ENCODE peak calls at places on chromosome 20, in four cellular contexts. H is WTC11, N is tibial artery, C is RWPE1. Z is an unnamed sample.

GRCh38 chr20:58046311-58046710 is 182.1 kb downstream of the ANKRD60 start:
- DNase-seq in C (no peak), H (no peak), N (no peak), Z (no peak)

GRCh38 chr20:46739441-46740213 is 30.2 kb downstream of the SLC2A10 start:
- DNase-seq in C (peak), N (no peak), H (no peak), Z (no peak)

GRCh38 chr20:50152394-50153152 is 950 bp downstream of the PEDS1 start:
- DNase-seq in H (no peak), C (peak), N (no peak), Z (no peak)

GRCh38 chr20:62025394-62025793 is 40.3 kb downstream of the TAF4 start:
- DNase-seq in H (no peak), C (no peak), N (no peak), Z (no peak)

GRCh38 chr20:1595333-1595732 is 24.5 kb downstream of the SIRPB1 start:
- DNase-seq in H (no peak), N (no peak), C (no peak), Z (no peak)

GRCh38 chr20:17849901-17850673 is 118.5 kb downstream of the SNX5 start:
- DNase-seq in C (peak), N (peak), H (no peak), Z (no peak)

GRCh38 chr20:38217791-38218565 is 42.6 kb downstream of the KIAA1755 start:
- DNase-seq in C (peak), H (no peak), N (peak), Z (no peak)

GRCh38 chr20:2259731-2260130 is 36.1 kb upstream of the TGM3 start:
- DNase-seq in H (no peak), N (no peak), C (no peak), Z (no peak)

GRCh38 chr20:50930139-50931047 is 844 bp downstream of the ADNP start:
- DNase-seq in N (peak), C (peak), H (no peak), Z (no peak)

GRCh38 chr20:49054032-49054643 is 8.0 kb downstream of the CSE1L start:
- DNase-seq in C (no peak), N (no peak), H (no peak), Z (no peak)

GRCh38 chr20:18663932-18664331 is 76.1 kb downstream of the DTD1 start:
- DNase-seq in H (no peak), C (no peak), N (no peak), Z (no peak)

GRCh38 chr20:30503992-30504570 is 753.4 kb upstream of the DEFB115 start:
- DNase-seq in C (no peak), N (no peak), H (no peak), Z (no peak)

GRCh38 chr20:43744966-43745733 is 18.3 kb upstream of the GTSF1L start:
- DNase-seq in C (no peak), H (no peak), N (no peak), Z (no peak)

GRCh38 chr20:38870733-38871559 is 55.3 kb upstream of the FAM83D start:
- DNase-seq in C (peak), H (no peak), N (peak), Z (no peak)

GRCh38 chr20:37007898-37008649 is 56.6 kb upstream of the SAMHD1 start:
- DNase-seq in C (peak), H (no peak), N (no peak), Z (peak)

GRCh38 chr20:51156796-51157119 is 133.9 kb upstream of the KCNG1 start:
- DNase-seq in N (no peak), H (no peak), C (no peak), Z (no peak)

GRCh38 chr20:39960522-39961420 is 728.3 kb downstream of the MAFB start:
- DNase-seq in H (peak), N (no peak), C (no peak), Z (no peak)

GRCh38 chr20:54172532-54172855 is 1.3 kb downstream of the CYP24A1 start:
- DNase-seq in N (no peak), C (no peak), H (no peak), Z (no peak)

GRCh38 chr20:31593221-31594001 is 11.7 kb upstream of the ID1 start:
- DNase-seq in H (no peak), N (no peak), C (peak), Z (no peak)

GRCh38 chr20:47348539-47349142 is 7.9 kb downstream of the ZMYND8 start:
- DNase-seq in C (no peak), N (no peak), H (no peak), Z (no peak)

GRCh38 chr20:16752082-16752481 is 3.9 kb downstream of the OTOR start:
- DNase-seq in N (no peak), H (no peak), C (no peak), Z (no peak)

GRCh38 chr20:16749573-16749972 is 1.4 kb downstream of the OTOR start:
- DNase-seq in N (no peak), H (peak), C (no peak), Z (no peak)

GRCh38 chr20:16752901-16753300 is 4.7 kb downstream of the OTOR start:
- DNase-seq in N (no peak), H (no peak), C (no peak), Z (no peak)

GRCh38 chr20:16748058-16748457 is at the start of gene OTOR:
- DNase-seq in C (no peak), H (no peak), N (no peak), Z (no peak)

GRCh38 chr20:16747291-16747811 is 807 bp upstream of the OTOR start:
- DNase-seq in H (no peak), N (no peak), C (no peak), Z (no peak)
- TF ChIP-seq CTCF in H (no peak), N (no peak), C (no peak), Z (no peak)

GRCh38 chr20:13858496-13859270 is 73.9 kb downstream of the NDUFAF5 start:
- DNase-seq in C (no peak), N (no peak), H (no peak), Z (no peak)
- TF ChIP-seq CTCF in C (no peak), N (no peak), H (no peak), Z (no peak)

GRCh38 chr20:63655249-63655648 is 2.0 kb upstream of the STMN3 start:
- DNase-seq in C (no peak), H (no peak), N (no peak), Z (no peak)
- TF ChIP-seq CTCF in C (no peak), H (no peak), N (no peak), Z (no peak)

GRCh38 chr20:59662856-59663512 is 58.6 kb downstream of the PHACTR3 start:
- DNase-seq in C (no peak), H (no peak), N (no peak), Z (no peak)

GRCh38 chr20:59662161-59662560 is 57.8 kb downstream of the PHACTR3 start:
- DNase-seq in H (no peak), C (no peak), N (no peak), Z (no peak)

GRCh38 chr20:59661141-59661540 is 56.8 kb downstream of the PHACTR3 start:
- DNase-seq in C (no peak), N (no peak), H (no peak), Z (no peak)

GRCh38 chr20:59663513-59663890 is 59.2 kb downstream of the PHACTR3 start:
- DNase-seq in C (no peak), H (no peak), N (no peak), Z (no peak)

DNA sequence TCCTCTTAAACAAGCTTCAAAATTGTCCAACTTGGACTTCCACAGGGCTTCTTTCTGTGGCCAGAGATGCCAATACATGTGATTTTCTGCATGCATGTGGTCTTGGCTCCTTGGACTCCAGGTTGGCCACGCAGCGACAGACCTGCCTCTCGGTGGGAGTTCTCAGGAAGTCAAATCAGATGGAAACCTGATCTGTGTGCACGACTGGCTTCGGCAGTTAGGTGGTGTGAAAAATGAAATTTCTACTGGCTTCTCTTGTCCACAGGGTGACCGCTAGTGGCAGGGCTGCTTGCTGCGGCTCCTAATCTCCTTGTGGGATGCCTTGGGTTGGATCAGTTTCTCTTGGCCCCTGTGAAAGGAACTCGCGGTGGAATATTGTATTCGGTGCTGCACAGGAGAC is 57.3 kb downstream of the PHACTR3 start:
- DNase-seq in C (no peak), N (no peak), H (no peak), Z (no peak)
- TF ChIP-seq CTCF in C (no peak), N (no peak), H (no peak), Z (no peak)

GRCh38 chr20:3494218-3494617 is 23.4 kb downstream of the ATRN start:
- DNase-seq in N (no peak), C (no peak), H (no peak), Z (no peak)
- TF ChIP-seq CTCF in N (no peak), C (no peak), H (no peak), Z (no peak)

GRCh38 chr20:23021541-23021940 is 13.6 kb upstream of the SSTR4 start:
- DNase-seq in C (no peak), N (no peak), H (no peak), Z (no peak)
- TF ChIP-seq CTCF in C (no peak), N (no peak), H (no peak), Z (no peak)